ENCODE peak calls at places on chromosome 2, in four cellular contexts. One of them, this sample, is unnamed.

GRCh38 chr2:193373139-193373538 is 1178.4 kb upstream of the TMEFF2 start:
- DNase-seq in neuronal stem cell: no peak
- DNase-seq in keratinocyte: no peak
- DNase-seq in prostate gland: no peak
- DNase-seq in this sample: no peak

GRCh38 chr2:206240335-206240734 is 34.1 kb upstream of the ZDBF2 start:
- DNase-seq in prostate gland: no peak
- DNase-seq in neuronal stem cell: no peak
- DNase-seq in keratinocyte: no peak
- DNase-seq in this sample: no peak

GRCh38 chr2:130972410-130972809 is 120.8 kb downstream of the FAM168B start:
- DNase-seq in prostate gland: no peak
- DNase-seq in keratinocyte: no peak
- DNase-seq in neuronal stem cell: no peak
- DNase-seq in this sample: no peak

GRCh38 chr2:119341684-119342083 is 24.9 kb downstream of the C2orf76 start:
- DNase-seq in neuronal stem cell: no peak
- DNase-seq in prostate gland: no peak
- DNase-seq in keratinocyte: no peak
- DNase-seq in this sample: no peak

GRCh38 chr2:128395640-128396499 is 77.2 kb upstream of the HS6ST1 start:
- DNase-seq in prostate gland: no peak
- DNase-seq in neuronal stem cell: no peak
- DNase-seq in keratinocyte: no peak
- DNase-seq in this sample: no peak

GRCh38 chr2:37398990-37399389 is 54.6 kb downstream of the QPCT start:
- DNase-seq in neuronal stem cell: no peak
- DNase-seq in keratinocyte: no peak
- DNase-seq in prostate gland: no peak
- DNase-seq in this sample: no peak

GRCh38 chr2:119387381-119388129 is 20.8 kb downstream of the DBI start:
- DNase-seq in prostate gland: peak
- DNase-seq in neuronal stem cell: no peak
- DNase-seq in keratinocyte: no peak
- DNase-seq in this sample: peak

GRCh38 chr2:188308483-188308882 is 16.8 kb downstream of the GULP1 start:
- DNase-seq in keratinocyte: no peak
- DNase-seq in neuronal stem cell: no peak
- DNase-seq in prostate gland: no peak
- DNase-seq in this sample: no peak

GRCh38 chr2:10009271-10009810 is 34.0 kb upstream of the KLF11 start:
- DNase-seq in prostate gland: no peak
- DNase-seq in neuronal stem cell: no peak
- DNase-seq in keratinocyte: no peak
- DNase-seq in this sample: no peak

GRCh38 chr2:100541404-100541803 is 21.4 kb upstream of the PDCL3 start:
- DNase-seq in neuronal stem cell: no peak
- DNase-seq in prostate gland: no peak
- DNase-seq in keratinocyte: no peak
- DNase-seq in this sample: no peak

GRCh38 chr2:235996419-235996818 is 171.8 kb downstream of the GBX2 start:
- DNase-seq in keratinocyte: no peak
- DNase-seq in neuronal stem cell: no peak
- DNase-seq in prostate gland: no peak
- DNase-seq in this sample: no peak

GRCh38 chr2:36762764-36763490 is 66.4 kb downstream of the VIT start:
- DNase-seq in keratinocyte: no peak
- DNase-seq in prostate gland: no peak
- DNase-seq in neuronal stem cell: no peak
- DNase-seq in this sample: no peak

GRCh38 chr2:28155627-28156026 is 237.0 kb upstream of the FOSL2 start:
- DNase-seq in keratinocyte: no peak
- DNase-seq in prostate gland: no peak
- DNase-seq in neuronal stem cell: no peak
- DNase-seq in this sample: no peak

GRCh38 chr2:202196727-202197126 is 41.7 kb downstream of the SUMO1 start:
- DNase-seq in prostate gland: no peak
- DNase-seq in neuronal stem cell: no peak
- DNase-seq in keratinocyte: no peak
- DNase-seq in this sample: no peak

GRCh38 chr2:109209412-109209811 is 80.4 kb downstream of the SH3RF3 start:
- DNase-seq in neuronal stem cell: no peak
- DNase-seq in prostate gland: no peak
- DNase-seq in keratinocyte: no peak
- DNase-seq in this sample: no peak

GRCh38 chr2:133438026-133438425 is 130.2 kb downstream of the NCKAP5 start:
- DNase-seq in prostate gland: no peak
- DNase-seq in keratinocyte: no peak
- DNase-seq in neuronal stem cell: no peak
- DNase-seq in this sample: no peak

GRCh38 chr2:127121776-127122176 is 14.8 kb upstream of the BIN1 start:
- DNase-seq in keratinocyte: no peak
- DNase-seq in prostate gland: no peak
- DNase-seq in neuronal stem cell: no peak
- DNase-seq in this sample: no peak

GRCh38 chr2:24617431-24617830 is 126.4 kb downstream of the NCOA1 start:
- DNase-seq in keratinocyte: no peak
- DNase-seq in neuronal stem cell: no peak
- DNase-seq in prostate gland: no peak
- DNase-seq in this sample: no peak

GRCh38 chr2:201021914-201022313 is 49.6 kb downstream of the HYCC2 start:
- DNase-seq in prostate gland: no peak
- DNase-seq in keratinocyte: no peak
- DNase-seq in neuronal stem cell: no peak
- DNase-seq in this sample: no peak

GRCh38 chr2:38122344-38122743 is 46.4 kb upstream of the CYP1B1 start:
- DNase-seq in neuronal stem cell: no peak
- DNase-seq in prostate gland: no peak
- DNase-seq in keratinocyte: no peak
- DNase-seq in this sample: no peak

GRCh38 chr2:181174880-181175590 is 194.6 kb downstream of the UBE2E3 start:
- DNase-seq in keratinocyte: no peak
- DNase-seq in prostate gland: no peak
- DNase-seq in neuronal stem cell: no peak
- DNase-seq in this sample: no peak

GRCh38 chr2:8694737-8695136 is 12.9 kb downstream of the ID2 start:
- DNase-seq in neuronal stem cell: no peak
- DNase-seq in keratinocyte: no peak
- DNase-seq in prostate gland: no peak
- DNase-seq in this sample: no peak

GRCh38 chr2:85436836-85437487 is 18.4 kb downstream of the SH2D6 start:
- DNase-seq in prostate gland: no peak
- DNase-seq in keratinocyte: no peak
- DNase-seq in neuronal stem cell: no peak
- DNase-seq in this sample: no peak

GRCh38 chr2:165240927-165241326 is 1.7 kb downstream of the SCN2A start:
- DNase-seq in prostate gland: no peak
- DNase-seq in keratinocyte: no peak
- DNase-seq in neuronal stem cell: no peak
- DNase-seq in this sample: no peak

GRCh38 chr2:58045580-58046334 is 849 bp upstream of the VRK2 start:
- DNase-seq in prostate gland: no peak
- DNase-seq in keratinocyte: no peak
- DNase-seq in neuronal stem cell: no peak
- DNase-seq in this sample: no peak

GRCh38 chr2:58046335-58046584 is 346 bp upstream of the VRK2 start:
- DNase-seq in keratinocyte: no peak
- DNase-seq in prostate gland: no peak
- DNase-seq in neuronal stem cell: no peak
- DNase-seq in this sample: no peak

GRCh38 chr2:58046585-58047372 is at the start of gene VRK2:
- DNase-seq in keratinocyte: peak
- DNase-seq in neuronal stem cell: peak
- DNase-seq in prostate gland: peak
- DNase-seq in this sample: peak

GRCh38 chr2:58047969-58048368 is 1.4 kb downstream of the VRK2 start:
- DNase-seq in neuronal stem cell: no peak
- DNase-seq in prostate gland: no peak
- DNase-seq in keratinocyte: no peak
- DNase-seq in this sample: no peak

DNA sequence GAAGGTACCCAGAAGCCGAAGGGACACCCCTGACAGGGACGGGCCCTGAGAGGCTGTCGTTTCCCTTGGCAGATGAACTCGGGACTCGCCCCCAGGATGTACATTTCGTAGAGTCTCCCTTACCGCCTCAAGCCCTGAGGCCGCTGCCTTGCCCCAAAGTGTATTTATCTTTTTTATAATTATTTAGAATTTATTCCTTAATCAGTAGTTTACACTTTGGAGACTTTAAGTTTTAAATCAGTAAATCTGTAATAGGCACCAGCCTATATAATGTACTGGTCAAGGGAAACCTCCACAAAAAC is 718 bp downstream of the VRK2 start:
- DNase-seq in prostate gland: no peak
- DNase-seq in neuronal stem cell: no peak
- DNase-seq in keratinocyte: no peak
- DNase-seq in this sample: no peak
- H3K27ac ChIP-seq in prostate gland: peak
- H3K27ac ChIP-seq in neuronal stem cell: peak
- H3K27ac ChIP-seq in keratinocyte: peak
- H3K27ac ChIP-seq in this sample: peak

GRCh38 chr2:70903641-70904340 is 31.9 kb upstream of the ATP6V1B1 start:
- DNase-seq in keratinocyte: no peak
- DNase-seq in neuronal stem cell: no peak
- DNase-seq in prostate gland: no peak
- DNase-seq in this sample: no peak

GRCh38 chr2:70906439-70907018 is 29.2 kb upstream of the ATP6V1B1 start:
- DNase-seq in keratinocyte: no peak
- DNase-seq in prostate gland: no peak
- DNase-seq in neuronal stem cell: no peak
- DNase-seq in this sample: no peak

GRCh38 chr2:70906022-70906421 is 29.7 kb upstream of the ATP6V1B1 start:
- DNase-seq in prostate gland: no peak
- DNase-seq in keratinocyte: no peak
- DNase-seq in neuronal stem cell: no peak
- DNase-seq in this sample: no peak

GRCh38 chr2:70904371-70905216 is 31.1 kb upstream of the ATP6V1B1 start:
- DNase-seq in keratinocyte: no peak
- DNase-seq in neuronal stem cell: no peak
- DNase-seq in prostate gland: no peak
- DNase-seq in this sample: no peak

DNA sequence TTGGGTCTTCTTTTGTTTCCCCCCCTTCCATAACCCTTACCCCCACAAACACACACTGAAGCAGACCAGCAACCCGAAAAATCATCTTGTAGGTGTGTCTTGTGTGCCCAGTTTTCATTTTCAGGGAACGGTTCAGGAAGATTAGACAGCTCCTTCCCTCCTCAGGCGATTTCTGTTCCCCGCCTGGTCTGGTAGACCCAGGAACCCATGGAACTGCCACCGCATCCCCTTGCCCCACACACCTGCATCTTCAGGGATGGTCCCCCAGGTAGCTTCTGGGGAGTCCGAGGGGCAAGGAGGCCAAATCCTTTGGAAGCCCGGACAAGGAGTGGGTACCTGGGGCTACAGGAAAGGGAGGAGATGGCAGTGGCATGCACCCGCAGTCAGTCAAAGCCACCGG is 30.3 kb upstream of the ATP6V1B1 start:
- DNase-seq in prostate gland: no peak
- DNase-seq in neuronal stem cell: no peak
- DNase-seq in keratinocyte: no peak
- DNase-seq in this sample: no peak
- H3K27ac ChIP-seq in prostate gland: no peak
- H3K27ac ChIP-seq in neuronal stem cell: no peak
- H3K27ac ChIP-seq in keratinocyte: no peak
- H3K27ac ChIP-seq in this sample: no peak

DNA sequence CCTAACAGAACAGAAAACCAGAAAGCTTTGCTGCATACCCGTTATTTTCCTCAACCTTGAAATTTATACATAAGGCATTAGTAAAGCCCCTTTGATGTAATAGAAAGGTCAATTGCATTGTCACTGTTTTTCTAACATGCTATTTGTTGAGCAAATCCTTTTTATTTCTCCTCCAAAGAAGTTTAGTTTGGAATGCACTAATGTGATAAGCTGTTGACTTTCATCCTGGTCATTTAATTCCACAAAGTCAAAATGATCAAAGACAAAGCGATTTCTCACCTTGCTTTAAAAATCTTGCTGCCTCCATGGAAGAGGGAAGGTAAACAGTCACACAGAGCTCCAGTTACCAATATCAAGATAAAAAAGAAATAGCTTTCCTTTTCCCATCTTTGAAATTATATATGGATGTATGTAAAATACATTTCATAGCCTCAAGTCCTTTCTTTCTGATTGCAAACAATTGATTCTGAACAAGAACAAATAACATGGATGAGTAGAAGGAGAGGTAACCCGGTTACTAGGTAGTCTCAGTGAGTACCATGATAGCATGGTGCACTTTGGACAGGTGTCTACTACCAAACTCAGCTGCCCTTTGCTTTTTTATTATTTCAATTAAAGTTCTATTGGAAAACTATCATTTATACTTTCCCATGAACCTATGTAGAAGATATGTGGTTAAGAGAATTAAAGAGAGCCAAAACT is 452.7 kb downstream of the STK39 start:
- DNase-seq in neuronal stem cell: no peak
- DNase-seq in keratinocyte: no peak
- DNase-seq in prostate gland: no peak
- DNase-seq in this sample: no peak
- H3K27ac ChIP-seq in neuronal stem cell: no peak
- H3K27ac ChIP-seq in keratinocyte: no peak
- H3K27ac ChIP-seq in prostate gland: no peak
- H3K27ac ChIP-seq in this sample: no peak

DNA sequence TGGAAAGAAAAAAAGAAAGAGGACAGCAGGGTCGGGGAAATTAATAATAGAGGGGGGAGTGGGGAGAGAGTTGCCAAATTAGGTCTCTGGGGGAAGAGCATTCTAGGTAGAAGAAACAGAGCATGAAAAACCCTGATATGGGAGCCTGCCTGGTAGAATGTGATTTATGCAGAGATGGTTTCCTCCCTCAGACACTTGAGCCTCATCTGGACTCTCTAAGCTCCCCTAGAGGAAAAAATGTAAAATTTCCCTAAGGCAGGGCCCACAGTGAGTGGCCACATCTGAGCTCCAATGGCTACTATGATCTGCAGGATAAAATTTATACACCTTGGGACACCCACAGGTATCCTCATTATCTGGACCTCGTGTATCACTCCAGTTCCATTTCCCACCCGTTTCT is 20.6 kb upstream of the EPAS1 start:
- DNase-seq in keratinocyte: no peak
- DNase-seq in prostate gland: no peak
- DNase-seq in neuronal stem cell: no peak
- DNase-seq in this sample: no peak
- H3K27ac ChIP-seq in keratinocyte: no peak
- H3K27ac ChIP-seq in prostate gland: no peak
- H3K27ac ChIP-seq in neuronal stem cell: no peak
- H3K27ac ChIP-seq in this sample: no peak

GRCh38 chr2:26609133-26609532 is 32.0 kb downstream of the CIB4 start:
- DNase-seq in neuronal stem cell: no peak
- DNase-seq in prostate gland: no peak
- DNase-seq in keratinocyte: no peak
- DNase-seq in this sample: no peak
- H3K27ac ChIP-seq in neuronal stem cell: no peak
- H3K27ac ChIP-seq in prostate gland: peak
- H3K27ac ChIP-seq in keratinocyte: no peak
- H3K27ac ChIP-seq in this sample: no peak

GRCh38 chr2:63874204-63875134 is 32.8 kb downstream of the UGP2 start:
- DNase-seq in prostate gland: no peak
- DNase-seq in neuronal stem cell: no peak
- DNase-seq in keratinocyte: no peak
- DNase-seq in this sample: no peak
- H3K27ac ChIP-seq in prostate gland: no peak
- H3K27ac ChIP-seq in neuronal stem cell: no peak
- H3K27ac ChIP-seq in keratinocyte: peak
- H3K27ac ChIP-seq in this sample: peak

This sample was measured in substantia nigra.